ENCODE peak calls at places on chromosome 13, in four cellular contexts. V is HL-60, O is sigmoid colon, P is breast epithelium. F is an unnamed sample.

GRCh38 chr13:98454389-98454881 is 122.5 kb downstream of the STK24 start:
- DNase-seq in V (no peak), O (no peak), P (no peak), F (no peak)

GRCh38 chr13:110070046-110070445 is 236.9 kb downstream of the COL4A1 start:
- DNase-seq in V (no peak), O (no peak), P (no peak), F (no peak)

GRCh38 chr13:93963266-93964131 is 516.0 kb downstream of the DCT start:
- DNase-seq in V (no peak), O (no peak), P (no peak), F (peak; percentile 12)

GRCh38 chr13:54029226-54029625 is 1000.6 kb downstream of the OLFM4 start:
- DNase-seq in V (peak; percentile 94), O (no peak), P (no peak), F (no peak)

GRCh38 chr13:113296842-113297369 is at the start of gene LAMP1:
- DNase-seq in V (peak; percentile 100), O (peak; percentile 99), P (peak; percentile 99), F (peak; percentile 27)

GRCh38 chr13:107351305-107351704 is 783.4 kb upstream of the ARGLU1 start:
- DNase-seq in V (no peak), O (no peak), P (no peak), F (no peak)

GRCh38 chr13:29849071-29849541 is 1.3 kb downstream of the UBL3 start:
- DNase-seq in V (peak; percentile 28), O (no peak), P (no peak), F (no peak)

GRCh38 chr13:66087149-66087780 is 1142.9 kb downstream of the PCDH9 start:
- DNase-seq in V (no peak), O (no peak), P (no peak), F (no peak)

GRCh38 chr13:114145256-114145655 is 12.8 kb upstream of the RASA3 start:
- DNase-seq in V (no peak), O (peak; percentile 14), P (peak; percentile 6), F (no peak)

GRCh38 chr13:22235950-22236290 is 565.0 kb downstream of the FGF9 start:
- DNase-seq in V (no peak), O (no peak), P (no peak), F (no peak)

GRCh38 chr13:94947965-94948371 is 235.6 kb upstream of the SOX21 start:
- DNase-seq in V (no peak), O (no peak), P (no peak), F (no peak)

GRCh38 chr13:94972262-94972661 is 259.9 kb upstream of the SOX21 start:
- DNase-seq in V (no peak), O (no peak), P (no peak), F (no peak)

GRCh38 chr13:114077938-114078335 is 54.5 kb downstream of the RASA3 start:
- DNase-seq in V (no peak), O (peak; percentile 77), P (no peak), F (no peak)

GRCh38 chr13:104773775-104774174 is 1707.6 kb upstream of the SLC10A2 start:
- DNase-seq in V (peak; percentile 12), O (no peak), P (no peak), F (no peak)

DNA sequence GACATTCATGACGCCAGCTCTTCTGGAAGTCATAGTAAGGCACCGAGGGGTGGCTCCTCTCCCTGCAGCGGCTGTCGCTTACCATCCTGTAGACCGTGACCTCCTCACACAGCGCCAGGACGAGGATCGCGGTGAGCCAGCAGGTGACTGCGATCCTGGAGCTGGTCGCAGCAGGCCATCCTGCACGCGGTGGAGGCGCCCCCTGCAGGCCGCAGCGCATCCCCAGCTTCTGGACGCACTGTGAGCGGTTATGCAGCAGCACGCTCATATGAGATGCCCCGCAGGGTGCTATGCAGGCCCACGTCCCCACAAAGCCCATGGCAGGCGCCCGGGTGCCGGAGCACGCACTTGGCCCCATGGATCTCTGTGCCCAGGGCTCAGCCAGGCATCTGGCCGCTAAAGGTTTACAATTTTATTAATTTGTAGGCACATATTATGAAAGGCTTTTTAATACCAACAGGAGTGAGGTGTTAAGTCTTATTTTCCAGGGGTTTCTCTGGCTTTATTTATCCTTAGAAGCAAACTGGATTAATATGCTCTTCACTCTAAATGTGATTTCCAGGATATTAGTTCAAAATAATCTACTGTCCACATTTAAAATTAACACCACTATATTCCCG is 35.6 kb upstream of the PSPC1 start:
- DNase-seq in V (no peak), O (no peak), P (peak; percentile 82), F (no peak)
- TF ChIP-seq CTCF in V (peak; percentile 14), O (no peak), P (no peak), F (peak; percentile 78)

GRCh38 chr13:41751277-41751676 is 209.6 kb downstream of the VWA8 start:
- DNase-seq in V (no peak), O (no peak), P (no peak), F (no peak)
- TF ChIP-seq POLR2AphosphoS5 in V (no peak), O (no peak), P (no peak), F (no peak)

DNA sequence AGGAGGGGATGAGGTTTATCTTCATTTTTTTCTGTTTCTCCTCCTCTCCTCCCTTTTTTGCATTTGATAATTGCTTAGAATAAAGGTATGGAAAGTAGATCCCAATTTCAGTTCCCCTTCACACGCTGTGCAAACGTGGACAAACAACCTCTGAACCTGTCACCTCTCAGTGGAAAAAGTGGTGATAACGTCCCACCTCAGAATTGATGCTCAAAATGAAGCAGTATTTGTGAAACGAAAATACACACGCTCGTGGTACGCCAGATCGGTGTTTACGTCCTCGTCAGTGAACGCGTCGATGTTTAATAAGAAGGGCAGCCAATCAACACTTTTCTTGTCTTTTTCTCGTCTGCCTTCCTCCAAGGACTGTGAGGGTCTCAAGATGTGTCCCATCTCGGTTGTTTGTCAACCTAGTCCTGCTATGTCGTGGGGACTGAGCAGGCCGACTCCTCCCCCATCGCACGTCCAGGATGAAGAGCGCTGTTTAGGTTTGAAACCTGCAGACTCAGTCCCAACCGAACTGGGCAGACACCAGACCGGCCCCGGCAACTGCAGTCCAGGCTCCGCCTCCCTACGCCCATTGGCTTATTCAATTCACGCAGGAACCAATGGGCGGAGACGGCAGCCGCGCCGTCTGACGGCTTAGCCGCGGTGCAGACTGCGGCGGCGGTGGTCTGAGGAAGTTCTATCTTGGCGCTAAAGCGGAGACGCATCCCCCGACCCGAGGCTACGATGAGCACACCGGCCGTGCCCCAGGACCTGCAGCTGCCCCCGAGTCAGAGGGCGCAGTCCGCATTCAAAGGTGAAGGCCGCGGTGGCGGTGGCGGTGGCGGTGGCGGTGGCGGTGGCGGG is at the start of gene CKAP2:
- DNase-seq in V (peak; percentile 84), O (peak; percentile 97), P (peak; percentile 91), F (peak; percentile 78)
- TF ChIP-seq CTCF in V (no peak), O (no peak), P (no peak), F (no peak)

GRCh38 chr13:61138857-61139256 is 276.8 kb downstream of the PCDH20 start:
- DNase-seq in V (no peak), O (no peak), P (no peak), F (no peak)
- TF ChIP-seq POLR2AphosphoS5 in V (no peak), O (no peak), P (no peak), F (no peak)

GRCh38 chr13:49791214-49791752 is 1.2 kb downstream of the KPNA3 start:
- DNase-seq in V (peak; percentile 27), O (no peak), P (no peak), F (no peak)
- TF ChIP-seq CTCF in V (no peak), O (no peak), P (no peak), F (peak; percentile 28)

DNA sequence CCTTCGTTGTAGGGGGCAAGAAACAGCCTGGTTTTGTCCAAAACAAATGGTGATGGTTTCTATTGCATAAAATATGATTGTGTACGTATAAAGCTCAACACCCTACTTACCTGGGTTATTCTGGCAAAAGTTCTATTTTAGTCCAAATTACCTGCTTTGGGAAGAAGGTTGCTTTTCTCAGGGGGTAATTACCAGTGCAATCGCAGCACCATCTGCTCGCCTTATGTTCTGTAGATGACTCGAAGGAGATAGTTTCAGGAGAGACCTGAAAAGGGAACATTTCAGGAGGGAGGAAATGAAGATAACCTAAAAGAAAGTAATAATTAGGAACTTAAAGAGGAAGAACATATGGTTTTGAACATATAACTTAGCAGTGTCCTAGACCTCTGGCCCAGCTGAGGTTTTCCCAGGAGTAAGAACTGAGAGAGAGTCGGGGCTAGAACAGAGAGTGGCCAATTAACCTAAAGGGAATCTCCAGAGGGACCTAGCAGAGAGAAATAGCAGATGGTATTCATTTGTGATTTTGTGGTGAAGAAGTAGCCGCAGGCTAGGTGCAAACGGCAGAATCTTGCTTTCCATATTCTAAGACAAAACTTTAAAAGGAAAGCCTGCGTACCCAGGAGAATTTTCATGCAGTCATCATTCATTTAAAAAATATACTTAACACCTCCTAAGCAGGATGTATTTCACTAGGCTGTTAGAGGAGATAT is 112.9 kb upstream of the SLC10A2 start:
- DNase-seq in V (no peak), O (no peak), P (no peak), F (no peak)
- TF ChIP-seq POLR2AphosphoS5 in V (no peak), O (no peak), P (no peak), F (no peak)

F was measured in Panc1.